ENCODE peak calls at places on chromosomes 2 and 18, in eight cellular contexts. D, L, U, H, S, N, A and X are unnamed samples.

GRCh38 chr2:58866040-58866439 is 624.9 kb upstream of the FANCL start:
- DNase-seq in D (no peak), L (peak; percentile 3), U (no peak), H (no peak), S (no peak), N (no peak), A (no peak), X (no peak)

GRCh38 chr2:128605421-128605820 is 286.8 kb upstream of the HS6ST1 start:
- DNase-seq in D (no peak), L (no peak), U (no peak), H (no peak), S (no peak), N (no peak), A (no peak), X (peak; percentile 60)

GRCh38 chr2:66013456-66013855 is 421.5 kb upstream of the MEIS1 start:
- DNase-seq in D (no peak), L (no peak), U (no peak), H (no peak), S (no peak), N (no peak), A (no peak), X (no peak)

GRCh38 chr18:13379930-13380665 is 161.5 kb downstream of the LDLRAD4 start:
- DNase-seq in D (no peak), L (no peak), U (no peak), H (no peak), S (no peak), N (no peak), A (no peak), X (peak; percentile 65)

GRCh38 chr2:47651296-47651695 is 131.6 kb upstream of the MSH6 start:
- DNase-seq in D (no peak), L (no peak), U (no peak), H (no peak), S (no peak), N (no peak), A (no peak), X (no peak)

GRCh38 chr2:165874445-165875039 is 79.0 kb downstream of the TTC21B start:
- DNase-seq in D (no peak), L (peak; percentile 65), U (peak; percentile 53), H (peak; percentile 74), S (no peak), N (peak; percentile 23), A (no peak), X (no peak)

GRCh38 chr2:239009001-239009961 is 161.4 kb downstream of the TWIST2 start:
- DNase-seq in D (no peak), L (no peak), U (no peak), H (no peak), S (peak; percentile 7), N (no peak), A (no peak), X (peak; percentile 64)

GRCh38 chr2:240329778-240330177 is 105.7 kb upstream of the GPC1 start:
- DNase-seq in D (no peak), L (no peak), U (no peak), H (no peak), S (no peak), N (no peak), A (no peak), X (no peak)

GRCh38 chr2:105808418-105809098 is 63.8 kb downstream of the NCK2 start:
- DNase-seq in D (no peak), L (no peak), U (no peak), H (no peak), S (no peak), N (no peak), A (no peak), X (no peak)

DNA sequence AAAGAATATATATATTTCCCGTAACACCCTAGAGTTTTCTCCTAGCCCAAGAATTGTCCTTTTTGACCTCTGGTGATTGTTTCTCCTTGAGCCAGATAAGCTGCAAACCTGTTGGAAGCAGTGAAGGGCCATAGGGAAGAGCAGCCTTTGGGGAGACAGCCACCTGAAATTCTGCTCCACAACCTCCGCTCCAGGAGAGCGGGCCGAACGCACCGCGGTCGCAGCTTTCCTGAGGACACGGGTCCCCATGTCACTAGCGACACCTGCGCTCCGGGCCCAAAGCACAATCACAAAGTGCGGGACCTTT is 620 bp upstream of the DSG2 start:
- DNase-seq in D (no peak), L (no peak), U (no peak), H (no peak), S (no peak), N (no peak), A (no peak), X (no peak)
- H3K27ac ChIP-seq in D (no peak overlapping the region), L (peak overlapping the region; percentile 52), U (no peak overlapping the region), H (peak overlapping the region; percentile 87), S (peak overlapping the region; percentile 42), N (no peak overlapping the region), A (no peak overlapping the region), X (peak overlapping the region; percentile 80)

GRCh38 chr18:48340502-48340901 is 68.7 kb downstream of the ZBTB7C start:
- DNase-seq in D (no peak), L (no peak), U (no peak), H (no peak), S (no peak), N (no peak), A (no peak), X (no peak)
- H3K27ac ChIP-seq in D (no peak overlapping the region), L (no peak overlapping the region), U (no peak overlapping the region), H (no peak overlapping the region), S (peak overlapping the region; percentile 14), N (no peak overlapping the region), A (no peak overlapping the region), X (no peak overlapping the region)

DNA sequence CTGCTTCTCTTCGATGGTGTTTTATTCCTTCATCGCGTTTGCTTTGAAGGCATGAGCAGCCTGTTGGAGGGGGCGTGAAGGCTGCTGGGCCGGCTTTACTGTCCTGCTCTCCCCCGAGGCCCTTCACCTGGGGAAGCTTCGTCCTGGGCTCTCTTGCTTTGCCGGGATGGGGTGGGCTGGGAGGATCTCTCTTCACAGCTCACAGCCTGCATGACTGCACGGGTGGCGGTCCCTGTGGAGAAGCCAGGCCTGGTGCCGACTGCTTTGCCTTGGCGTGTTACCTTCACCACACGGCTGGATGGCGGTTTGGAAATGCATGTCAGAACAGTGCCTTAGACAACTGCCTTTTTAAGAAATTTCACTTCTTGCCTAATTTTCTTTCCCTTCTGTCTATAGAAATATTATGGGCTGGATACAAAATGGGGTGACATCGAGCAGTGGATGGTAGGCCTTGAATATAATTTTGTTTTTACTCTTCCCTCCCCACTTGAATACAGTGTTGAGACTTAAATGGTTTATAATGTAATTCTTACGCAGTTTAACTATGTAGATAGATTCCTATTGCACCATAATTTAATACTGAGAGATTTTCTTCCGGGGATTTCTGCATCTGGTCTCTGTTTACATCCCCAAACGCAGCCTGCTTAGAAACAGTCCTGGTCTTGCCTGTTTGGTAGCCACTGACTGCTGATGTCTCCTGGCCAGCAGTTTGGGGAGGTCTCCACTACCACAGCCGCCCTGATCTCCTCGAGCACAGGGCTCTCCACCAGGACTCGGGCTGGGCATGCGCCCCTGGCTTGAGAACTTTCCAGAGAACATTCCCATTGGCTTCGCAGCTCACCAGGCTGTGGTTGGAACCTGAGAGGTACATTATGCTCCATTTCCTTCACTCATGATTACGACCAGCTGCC is 81.0 kb upstream of the RBM44 start:
- DNase-seq in D (no peak), L (no peak), U (no peak), H (no peak), S (no peak), N (no peak), A (peak; percentile 72), X (no peak)
- H3K27ac ChIP-seq in D (no peak overlapping the region), L (no peak overlapping the region), U (no peak overlapping the region), H (no peak overlapping the region), S (no peak overlapping the region), N (no peak overlapping the region), A (peak overlapping the region; percentile 78), X (no peak overlapping the region)

DNA sequence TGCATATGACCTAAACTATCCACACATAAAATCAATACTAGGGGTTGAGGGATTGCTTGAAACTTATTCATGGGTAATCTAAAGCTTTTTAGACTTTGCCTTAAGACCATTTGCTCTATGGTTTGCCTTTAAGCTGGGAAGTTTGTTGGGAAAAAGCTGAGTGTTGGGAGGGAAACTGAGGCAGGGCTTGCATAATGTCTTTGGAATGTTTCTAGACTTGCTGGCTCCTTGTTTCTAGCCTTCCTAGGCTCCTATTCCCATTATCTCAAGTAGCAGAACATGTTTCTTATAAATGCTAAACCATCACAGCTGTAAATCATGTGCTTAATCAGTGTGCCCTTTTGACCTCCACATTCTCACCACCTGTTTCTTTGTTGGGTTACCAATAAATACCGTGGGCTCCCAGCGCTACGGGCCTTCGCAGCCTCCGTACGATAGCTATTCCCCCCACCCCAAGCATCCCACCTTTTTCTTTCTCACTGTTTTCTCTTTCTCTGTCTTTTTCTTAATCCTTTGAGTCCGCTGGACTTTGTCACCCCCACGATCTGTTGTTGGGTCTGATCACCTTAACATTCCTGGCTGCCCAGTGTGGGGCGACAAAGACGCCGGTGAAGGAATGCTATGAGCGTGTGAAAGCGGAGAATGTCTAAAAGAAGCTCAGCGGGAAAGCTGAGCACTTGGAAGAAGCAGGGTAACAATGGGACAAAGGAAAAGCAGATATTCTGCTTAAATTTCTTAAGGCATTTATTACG is 49.4 kb upstream of the CWC22 start:
- DNase-seq in D (no peak), L (no peak), U (no peak), H (peak; percentile 39), S (no peak), N (no peak), A (no peak), X (no peak)
- H3K27ac ChIP-seq in D (no peak overlapping the region), L (no peak overlapping the region), U (no peak overlapping the region), H (peak overlapping the region; percentile 48), S (no peak overlapping the region), N (no peak overlapping the region), A (no peak overlapping the region), X (no peak overlapping the region)

GRCh38 chr2:31319391-31320175 is 85.6 kb downstream of the EHD3 start:
- DNase-seq in D (no peak), L (no peak), U (no peak), H (peak; percentile 59), S (no peak), N (peak; percentile 54), A (peak; percentile 72), X (no peak)
- H3K27ac ChIP-seq in D (no peak overlapping the region), L (no peak overlapping the region), U (no peak overlapping the region), H (peak overlapping the region; percentile 74), S (no peak overlapping the region), N (peak overlapping the region; percentile 61), A (peak overlapping the region; percentile 44), X (no peak overlapping the region)

GRCh38 chr18:2959341-2959740 is 53.6 kb downstream of the LPIN2 start:
- DNase-seq in D (no peak), L (no peak), U (no peak), H (no peak), S (no peak), N (no peak), A (no peak), X (no peak)
- H3K27ac ChIP-seq in D (peak overlapping the region; percentile 67), L (peak overlapping the region; percentile 43), U (no peak overlapping the region), H (peak overlapping the region; percentile 38), S (peak overlapping the region; percentile 54), N (peak overlapping the region; percentile 30), A (peak overlapping the region; percentile 58), X (no peak overlapping the region)